ENCODE peak calls at places on chromosomes 4 and X, in four cellular contexts. Q is HS-27A; W is activated CD8-positive, alpha-beta T cell treated with anti-CD3 and anti-CD28 coated beads, Interleukin-2, amount 10 ng/mL, durations not matched to agents 7 days and 5 days; N is stimulated activated CD4-positive, alpha-beta T cell treated with anti-CD3 and anti-CD28 coated beads, Interleukin-1b, Interleukin-23, amount 100 ng/mL, for 48 hours. X is an unnamed sample.
A peak's percentile ranks its signal among the peaks of the same experiment; 100 is the strongest.

GRCh38 chr4:53010320-53010719 is 148.2 kb downstream of the RASL11B start:
- DNase-seq in Q (no peak), W (no peak), N (no peak), X (no peak)

GRCh38 chrX:122517781-122518180 is 666.3 kb upstream of the GRIA3 start:
- DNase-seq in Q (no peak), W (no peak), N (no peak), X (no peak)

GRCh38 chr4:95317124-95317820 is 231.5 kb downstream of the UNC5C start:
- DNase-seq in Q (no peak), W (no peak), N (no peak), X (no peak)

GRCh38 chr4:112170451-112170993 is 25.3 kb downstream of the FAM241A start:
- DNase-seq in Q (peak; percentile 88), W (no peak), N (peak; percentile 5), X (peak; percentile 18)

GRCh38 chrX:57951666-57952319 is 41.5 kb upstream of the ZXDA start:
- DNase-seq in Q (no peak), W (no peak), N (no peak), X (no peak)

GRCh38 chr4:16250665-16251365 is 24.5 kb upstream of the TAPT1 start:
- DNase-seq in Q (no peak), W (no peak), N (no peak), X (no peak)

GRCh38 chr4:140756292-140757219 is at the start of gene TBC1D9:
- DNase-seq in Q (peak; percentile 85), W (peak; percentile 21), N (no peak), X (peak; percentile 8)

GRCh38 chrX:136754641-136755040 is 26.1 kb downstream of the ARHGEF6 start:
- DNase-seq in Q (no peak), W (peak; percentile 64), N (peak; percentile 25), X (peak; percentile 35)

X was measured in activated CD4-positive, alpha-beta memory T cell treated with anti-CD3 and anti-CD28 coated beads for 36 hours.